ENCODE peak calls at places on chromosomes 13 and 19, in four cellular contexts. One of them, this sample, is unnamed.

GRCh38 chr13:107099661-107100060 is 531.7 kb upstream of the ARGLU1 start:
- DNase-seq in HepG2: no peak
- DNase-seq in HEK293T: no peak
- DNase-seq in K562: no peak
- DNase-seq in this sample: no peak

GRCh38 chr13:61774903-61775302 is 359.3 kb upstream of the PCDH20 start:
- DNase-seq in HEK293T: no peak
- DNase-seq in HepG2: no peak
- DNase-seq in K562: no peak
- DNase-seq in this sample: no peak

GRCh38 chr13:113040031-113040430 is 65.6 kb upstream of the F7 start:
- DNase-seq in HepG2: no peak
- DNase-seq in HEK293T: no peak
- DNase-seq in K562: no peak
- DNase-seq in this sample: no peak

GRCh38 chr13:36709136-36709895 is 35.5 kb downstream of the SERTM1 start:
- DNase-seq in HepG2: no peak
- DNase-seq in HEK293T: no peak
- DNase-seq in K562: no peak
- DNase-seq in this sample: no peak

GRCh38 chr13:110319774-110320509 is 12.9 kb downstream of the COL4A2 start:
- DNase-seq in K562: no peak
- DNase-seq in HEK293T: no peak
- DNase-seq in HepG2: no peak
- DNase-seq in this sample: no peak

GRCh38 chr13:24133396-24133795 is 27.1 kb upstream of the SPATA13 start:
- DNase-seq in HEK293T: no peak
- DNase-seq in K562: no peak
- DNase-seq in HepG2: no peak
- DNase-seq in this sample: no peak

GRCh38 chr13:103009061-103009840 is 57.0 kb downstream of the SLC10A2 start:
- DNase-seq in K562: no peak
- DNase-seq in HepG2: no peak
- DNase-seq in HEK293T: no peak
- DNase-seq in this sample: no peak

GRCh38 chr13:27395007-27395510 is 29.4 kb upstream of the GTF3A start:
- DNase-seq in K562: no peak
- DNase-seq in HepG2: no peak
- DNase-seq in HEK293T: no peak
- DNase-seq in this sample: no peak

GRCh38 chr19:39372047-39372802 is 18.7 kb downstream of the PAF1 start:
- DNase-seq in HepG2: no peak
- DNase-seq in HEK293T: no peak
- DNase-seq in K562: no peak
- DNase-seq in this sample: no peak

GRCh38 chr13:24038846-24039330 is 121.6 kb upstream of the SPATA13 start:
- DNase-seq in HEK293T: no peak
- DNase-seq in HepG2: peak; percentile 22
- DNase-seq in K562: no peak
- DNase-seq in this sample: no peak

GRCh38 chr13:89857502-89857901 is 1490.0 kb upstream of the MIR17HG start:
- DNase-seq in HepG2: no peak
- DNase-seq in K562: no peak
- DNase-seq in HEK293T: no peak
- DNase-seq in this sample: no peak

GRCh38 chr19:47093254-47093653 is 20.3 kb downstream of the ZC3H4 start:
- DNase-seq in HepG2: no peak
- DNase-seq in HEK293T: no peak
- DNase-seq in K562: no peak
- DNase-seq in this sample: no peak

GRCh38 chr19:51660975-51661600 is 14.5 kb upstream of the SIGLEC14 start:
- DNase-seq in HepG2: peak; percentile 54
- DNase-seq in K562: peak; percentile 91
- DNase-seq in HEK293T: peak; percentile 64
- DNase-seq in this sample: no peak

GRCh38 chr13:100095498-100095897 is 6.6 kb downstream of the PCCA start:
- DNase-seq in K562: no peak
- DNase-seq in HepG2: no peak
- DNase-seq in HEK293T: no peak
- DNase-seq in this sample: no peak

GRCh38 chr13:100090861-100091260 is 2.0 kb downstream of the PCCA start:
- DNase-seq in K562: no peak
- DNase-seq in HEK293T: no peak
- DNase-seq in HepG2: no peak
- DNase-seq in this sample: no peak

GRCh38 chr13:100088282-100088647 is 628 bp upstream of the PCCA start:
- DNase-seq in HEK293T: no peak
- DNase-seq in K562: no peak
- DNase-seq in HepG2: no peak
- DNase-seq in this sample: no peak

GRCh38 chr13:100088648-100089601 is at the start of gene PCCA:
- DNase-seq in K562: peak; percentile 93
- DNase-seq in HepG2: peak; percentile 93
- DNase-seq in HEK293T: peak; percentile 88
- DNase-seq in this sample: peak; percentile 73

GRCh38 chr13:100089633-100090032 is 740 bp downstream of the PCCA start:
- DNase-seq in HEK293T: no peak
- DNase-seq in K562: peak; percentile 10
- DNase-seq in HepG2: no peak
- DNase-seq in this sample: no peak
- TF ChIP-seq FOXK2 in HEK293T: no peak
- TF ChIP-seq FOXK2 in K562: no peak
- TF ChIP-seq FOXK2 in HepG2: no peak
- TF ChIP-seq FOXK2 in this sample: no peak

DNA sequence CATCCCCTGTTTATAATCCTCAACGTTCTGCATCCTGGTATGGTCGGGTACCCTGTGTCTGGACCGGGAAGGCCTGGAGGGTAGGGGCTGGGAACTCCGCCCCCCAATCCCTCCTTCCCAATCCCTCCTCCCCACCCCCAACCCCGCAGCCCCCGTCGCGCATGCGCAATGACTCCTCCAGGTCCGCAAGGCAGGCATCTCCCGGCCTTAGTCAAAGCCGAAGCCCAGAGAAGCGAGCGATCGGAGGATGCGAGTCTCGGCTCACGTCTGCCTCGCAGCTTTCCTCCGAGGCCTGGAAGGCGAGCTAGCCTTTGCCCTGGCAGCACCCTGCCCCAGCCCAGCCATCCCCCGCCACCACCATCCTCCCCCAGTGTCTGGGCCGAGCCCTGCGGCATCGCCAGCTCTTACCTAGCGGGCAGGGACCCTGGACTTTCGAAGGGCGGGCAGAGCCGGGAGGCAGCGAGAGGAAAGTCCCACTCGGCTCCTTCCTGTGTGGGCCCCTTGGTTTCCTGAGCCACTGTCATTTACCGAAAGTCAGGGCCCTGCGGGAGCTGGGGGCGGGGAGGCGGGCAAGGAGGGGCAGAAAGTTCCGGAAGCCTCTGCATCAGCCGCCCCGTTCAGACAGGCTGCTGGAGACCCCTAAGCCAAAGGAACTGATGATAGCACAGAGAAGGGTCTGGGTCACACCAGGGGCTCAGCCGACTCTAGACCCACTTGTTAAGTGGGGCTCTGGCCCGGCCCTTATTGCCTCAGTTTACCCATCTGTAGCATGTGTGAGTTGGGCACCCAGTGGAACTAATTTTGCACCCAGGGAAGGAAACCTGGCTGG is at the start of gene JAK3:
- DNase-seq in K562: peak; percentile 54
- DNase-seq in HepG2: peak; percentile 59
- DNase-seq in HEK293T: peak; percentile 69
- DNase-seq in this sample: peak; percentile 77
- TF ChIP-seq FOXK2 in K562: no peak
- TF ChIP-seq FOXK2 in HepG2: no peak
- TF ChIP-seq FOXK2 in HEK293T: no peak
- TF ChIP-seq FOXK2 in this sample: no peak

DNA sequence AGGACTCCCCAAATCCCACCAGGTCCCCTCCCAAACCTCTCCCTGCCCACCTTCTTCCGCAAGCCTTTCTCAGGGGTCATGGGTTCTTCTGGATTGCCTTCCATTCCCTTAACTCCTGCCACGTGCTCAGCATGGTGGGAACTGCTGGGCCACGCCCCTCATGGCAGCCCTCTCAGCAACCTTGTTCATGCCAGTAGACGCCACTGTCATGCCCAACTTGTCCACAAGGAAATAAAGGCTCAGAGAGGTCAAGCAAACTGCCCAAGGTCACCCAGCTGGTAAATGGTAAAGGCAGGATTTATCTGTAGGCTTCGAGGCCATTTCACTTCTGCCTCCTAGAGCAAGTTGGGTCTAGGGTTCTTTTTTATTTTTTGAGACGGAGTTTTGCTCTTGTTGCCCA is 10.9 kb downstream of the PRAM1 start:
- DNase-seq in HEK293T: no peak
- DNase-seq in K562: no peak
- DNase-seq in HepG2: no peak
- DNase-seq in this sample: no peak
- TF ChIP-seq FOXK2 in HEK293T: no peak
- TF ChIP-seq FOXK2 in K562: no peak
- TF ChIP-seq FOXK2 in HepG2: no peak
- TF ChIP-seq FOXK2 in this sample: no peak

GRCh38 chr13:55439450-55439849 is 1701.3 kb upstream of the PRR20A start:
- DNase-seq in HEK293T: no peak
- DNase-seq in K562: no peak
- DNase-seq in HepG2: no peak
- DNase-seq in this sample: no peak
- TF ChIP-seq FOXK2 in HEK293T: no peak
- TF ChIP-seq FOXK2 in K562: no peak
- TF ChIP-seq FOXK2 in HepG2: no peak
- TF ChIP-seq FOXK2 in this sample: no peak

GRCh38 chr19:3006075-3006767 is 22.9 kb downstream of the TLE2 start:
- DNase-seq in HEK293T: peak; percentile 60
- DNase-seq in K562: peak; percentile 80
- DNase-seq in HepG2: no peak
- DNase-seq in this sample: no peak
- TF ChIP-seq FOXK2 in HEK293T: no peak
- TF ChIP-seq FOXK2 in K562: no peak
- TF ChIP-seq FOXK2 in HepG2: no peak
- TF ChIP-seq FOXK2 in this sample: no peak

GRCh38 chr19:5880604-5881078 is 10.3 kb upstream of the FUT5 start:
- DNase-seq in K562: no peak
- DNase-seq in HepG2: peak; percentile 90
- DNase-seq in HEK293T: no peak
- DNase-seq in this sample: no peak
- TF ChIP-seq FOXK2 in K562: no peak
- TF ChIP-seq FOXK2 in HepG2: peak; percentile 41
- TF ChIP-seq FOXK2 in HEK293T: no peak
- TF ChIP-seq FOXK2 in this sample: no peak

GRCh38 chr13:97121894-97122293 is 100.2 kb upstream of the MBNL2 start:
- DNase-seq in HepG2: no peak
- DNase-seq in K562: no peak
- DNase-seq in HEK293T: no peak
- DNase-seq in this sample: no peak

GRCh38 chr13:97122381-97122996 is 99.6 kb upstream of the MBNL2 start:
- DNase-seq in K562: no peak
- DNase-seq in HepG2: no peak
- DNase-seq in HEK293T: no peak
- DNase-seq in this sample: no peak

GRCh38 chr13:97117388-97117910 is 104.7 kb upstream of the MBNL2 start:
- DNase-seq in K562: no peak
- DNase-seq in HepG2: no peak
- DNase-seq in HEK293T: no peak
- DNase-seq in this sample: no peak

GRCh38 chr13:97120976-97121375 is 101.2 kb upstream of the MBNL2 start:
- DNase-seq in HEK293T: no peak
- DNase-seq in HepG2: no peak
- DNase-seq in K562: no peak
- DNase-seq in this sample: no peak

DNA sequence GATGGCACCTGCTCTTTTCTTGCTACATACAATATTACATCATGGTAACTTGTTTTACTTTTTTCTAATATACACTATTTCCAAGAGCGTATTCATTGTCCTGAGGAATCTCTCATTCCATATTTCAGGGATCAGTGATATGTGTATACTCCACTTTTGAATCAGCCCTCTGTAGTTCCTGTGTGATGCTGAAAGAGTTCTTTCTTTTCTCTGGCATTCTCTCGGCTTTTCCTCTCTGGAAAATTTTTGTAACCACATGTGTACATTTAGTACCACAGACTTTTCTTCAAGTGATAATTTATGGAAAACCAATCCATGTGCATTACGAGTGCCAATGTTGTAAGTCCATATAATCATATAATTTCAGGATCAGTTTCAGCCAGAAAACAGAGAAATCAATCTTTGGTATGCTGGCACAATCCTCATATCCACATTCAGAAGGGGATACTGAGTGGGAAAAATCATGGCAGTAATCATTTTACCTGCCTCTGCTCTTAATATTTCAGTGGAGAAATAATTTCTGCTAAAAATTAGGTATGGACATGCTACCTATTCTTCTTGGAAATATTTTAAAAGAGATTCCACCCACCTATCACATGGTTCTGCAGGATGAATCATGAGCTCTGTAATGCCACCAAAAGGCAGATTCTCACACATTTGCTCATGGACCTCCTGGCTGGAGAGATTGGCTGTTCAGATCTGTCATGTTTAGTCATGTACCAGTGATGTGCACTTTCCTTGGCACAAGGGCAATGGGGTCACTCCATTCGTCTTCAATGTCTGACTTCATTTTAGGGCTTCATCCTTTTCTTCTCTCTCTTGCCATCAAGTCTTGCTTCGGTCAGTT is 102.0 kb upstream of the MBNL2 start:
- DNase-seq in HEK293T: no peak
- DNase-seq in HepG2: no peak
- DNase-seq in K562: no peak
- DNase-seq in this sample: no peak
- TF ChIP-seq FOXK2 in HEK293T: no peak
- TF ChIP-seq FOXK2 in HepG2: no peak
- TF ChIP-seq FOXK2 in K562: no peak
- TF ChIP-seq FOXK2 in this sample: no peak

This sample was measured in GM12878.